ENCODE peak calls at places on chromosomes 5 and 9, in four cellular contexts. F is HCT116, Y is HepG2, K is Panc1. N is an unnamed sample.

GRCh38 chr5:54825005-54825404 is 160.4 kb downstream of the ESM1 start:
- DNase-seq in F (no peak), Y (no peak), K (no peak), N (no peak)

GRCh38 chr9:130692365-130692764 is 1.2 kb upstream of the EXOSC2 start:
- DNase-seq in F (no peak), Y (no peak), K (no peak), N (no peak)

GRCh38 chr5:33885679-33886078 is 6.1 kb downstream of the ADAMTS12 start:
- DNase-seq in F (no peak), Y (no peak), K (no peak), N (no peak)

GRCh38 chr5:179194201-179194910 is 134.2 kb downstream of the ZNF354C start:
- DNase-seq in F (no peak), Y (no peak), K (no peak), N (no peak)

GRCh38 chr9:15329539-15330109 is 22.6 kb upstream of the TTC39B start:
- DNase-seq in F (no peak), Y (peak; percentile 32), K (no peak), N (peak; percentile 12)

GRCh38 chr9:95778957-95779356 is 96.5 kb upstream of the ERCC6L2 start:
- DNase-seq in F (no peak), Y (no peak), K (no peak), N (no peak)

GRCh38 chr5:115948013-115948605 is 14.2 kb upstream of the LVRN start:
- DNase-seq in F (no peak), Y (no peak), K (no peak), N (no peak)

GRCh38 chr5:115419794-115420585 is 123.5 kb upstream of the CCDC112 start:
- DNase-seq in F (peak; percentile 67), Y (no peak), K (no peak), N (no peak)

GRCh38 chr9:133726401-133727276 is 11.5 kb downstream of the SARDH start:
- DNase-seq in F (peak; percentile 38), Y (peak; percentile 60), K (no peak), N (peak; percentile 69)

GRCh38 chr9:16267336-16268036 is 603.0 kb downstream of the BNC2 start:
- DNase-seq in F (no peak), Y (peak; percentile 53), K (no peak), N (no peak)

GRCh38 chr9:71910602-71911060 is 362 bp downstream of the ABHD17B start:
- DNase-seq in F (no peak), Y (no peak), K (no peak), N (no peak)
- TF ChIP-seq REST in F (no peak), Y (no peak), K (no peak), N (no peak)

DNA sequence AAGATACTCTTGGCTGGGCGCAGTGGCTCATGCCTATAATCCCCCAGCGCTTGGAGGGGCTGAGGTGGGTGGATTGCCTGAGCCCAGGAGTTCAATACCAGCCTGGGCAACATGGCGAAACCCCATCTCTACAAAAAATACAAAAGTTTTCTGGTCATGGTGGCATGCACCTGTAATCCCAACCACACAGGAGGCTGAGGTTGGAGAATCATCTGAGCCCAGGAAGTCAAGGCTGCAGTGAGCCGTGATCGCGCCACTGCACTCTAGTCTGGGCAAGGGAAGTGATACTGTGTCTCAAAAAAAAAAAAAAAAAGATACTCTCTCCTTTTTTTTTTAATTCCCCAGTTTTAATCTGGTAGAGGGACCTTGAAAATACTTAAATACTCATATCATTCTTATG is 15.0 kb downstream of the ANKRD33B start:
- DNase-seq in F (no peak), Y (no peak), K (no peak), N (no peak)
- TF ChIP-seq TCF7L2 in F (no peak), Y (no peak), K (no peak), N (no peak)

DNA sequence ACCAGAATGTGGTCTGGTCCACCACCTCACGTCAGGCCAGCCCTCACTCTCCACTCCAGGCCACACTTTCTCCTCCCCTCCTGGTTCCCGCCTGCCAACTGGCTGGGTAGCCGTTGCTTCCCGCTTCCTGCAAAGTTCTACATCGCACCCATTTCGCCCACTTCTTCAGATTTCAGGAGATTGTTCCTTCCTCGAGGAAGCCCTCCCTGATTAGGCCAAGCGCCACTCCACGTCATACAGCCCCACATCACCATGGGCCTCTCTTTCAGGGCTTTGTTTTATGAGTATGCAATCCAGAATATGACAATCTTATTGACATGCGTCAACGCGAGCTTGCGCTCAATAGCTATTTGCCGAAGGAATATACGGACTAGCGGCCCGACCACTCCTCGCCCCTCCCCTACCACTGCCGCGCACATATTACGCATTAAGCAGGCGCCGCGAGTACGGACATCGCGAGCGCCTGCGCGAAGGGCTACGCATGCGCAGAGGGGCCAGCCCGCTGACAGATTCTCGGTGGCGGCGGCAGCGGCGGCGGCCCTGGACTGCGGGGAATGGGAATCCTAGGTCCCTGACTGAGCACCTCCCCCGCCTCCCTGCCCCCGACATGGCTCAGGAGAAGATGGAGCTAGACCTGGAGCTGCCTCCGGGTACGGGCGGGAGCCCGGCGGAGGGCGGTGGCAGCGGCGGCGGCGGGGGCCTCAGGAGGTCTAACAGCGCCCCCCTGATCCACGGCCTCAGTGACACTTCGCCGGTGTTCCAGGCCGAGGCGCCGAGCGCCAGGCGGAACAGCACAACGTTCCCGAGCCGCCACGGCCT is 74.7 kb downstream of the PIP5K1B start:
- DNase-seq in F (peak; percentile 81), Y (peak; percentile 89), K (peak; percentile 46), N (peak; percentile 88)
- TF ChIP-seq REST in F (no peak), Y (no peak), K (no peak), N (peak; percentile 19)

DNA sequence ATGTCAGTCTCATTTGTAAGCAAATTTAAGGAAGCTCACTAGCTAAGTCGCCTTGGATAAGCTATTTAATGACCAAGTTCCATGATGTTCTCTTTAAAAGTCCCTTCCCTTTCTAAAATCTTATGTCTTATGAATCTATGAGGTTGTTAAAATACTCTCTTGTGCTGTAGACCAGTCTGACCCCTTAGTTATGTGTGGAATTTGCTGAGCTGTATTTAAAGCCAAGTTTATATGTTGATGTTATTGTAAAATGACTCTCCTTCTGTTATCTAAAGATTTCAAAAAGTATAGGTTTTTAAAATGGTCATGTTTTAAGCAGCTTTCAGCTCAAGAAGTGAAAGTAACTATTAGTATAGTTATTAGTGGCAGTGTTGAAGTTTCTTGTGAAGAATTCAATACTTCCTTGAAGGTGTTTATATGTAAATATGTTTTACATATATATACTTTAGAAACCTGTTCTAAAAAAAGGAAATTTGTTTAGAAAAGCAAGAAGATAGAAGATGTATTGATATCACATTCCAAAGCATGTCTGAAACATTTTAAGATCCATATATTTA is 92.2 kb downstream of the CDC42SE2 start:
- DNase-seq in F (no peak), Y (no peak), K (no peak), N (no peak)
- TF ChIP-seq TCF7L2 in F (no peak), Y (no peak), K (no peak), N (no peak)

GRCh38 chr9:4384750-4385149 is 84.9 kb upstream of the GLIS3 start:
- DNase-seq in F (no peak), Y (no peak), K (no peak), N (no peak)
- TF ChIP-seq REST in F (no peak), Y (no peak), K (no peak), N (no peak)

GRCh38 chr9:136050706-136051567 is 44.2 kb downstream of the NACC2 start:
- DNase-seq in F (no peak), Y (peak; percentile 9), K (no peak), N (no peak)
- TF ChIP-seq TCF7L2 in F (no peak), Y (no peak), K (no peak), N (no peak)

GRCh38 chr9:110561826-110562225 is 17.7 kb downstream of the SVEP1 start:
- DNase-seq in F (no peak), Y (no peak), K (no peak), N (no peak)

GRCh38 chr9:110571801-110572490 is 7.6 kb downstream of the SVEP1 start:
- DNase-seq in F (no peak), Y (no peak), K (no peak), N (no peak)

DNA sequence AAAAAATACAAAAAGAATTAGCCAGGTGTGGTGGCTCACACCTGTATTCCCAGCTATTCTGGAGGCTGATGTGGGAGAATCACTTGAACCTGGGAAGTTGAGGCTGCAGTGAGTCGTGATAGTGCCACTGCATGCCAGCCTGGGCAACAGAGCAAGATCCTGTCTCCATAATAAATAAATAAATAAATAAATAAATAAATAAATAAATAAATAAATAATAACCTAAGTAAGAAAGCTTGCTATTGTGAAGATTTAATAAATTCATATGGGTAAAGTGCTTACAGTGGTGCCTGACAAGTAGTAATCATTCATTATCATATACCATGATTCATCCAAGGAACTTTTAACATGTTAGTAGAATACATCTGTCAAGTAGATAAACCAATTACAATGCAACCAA is 13.4 kb downstream of the SVEP1 start:
- DNase-seq in F (no peak), Y (no peak), K (no peak), N (no peak)
- TF ChIP-seq REST in F (no peak), Y (no peak), K (no peak), N (no peak)

GRCh38 chr9:38296853-38297252 is 95.6 kb upstream of the ALDH1B1 start:
- DNase-seq in F (no peak), Y (no peak), K (no peak), N (no peak)
- TF ChIP-seq TCF7L2 in F (no peak), Y (no peak), K (no peak), N (no peak)